ENCODE peak calls at places on chromosomes 12 and 14, in nine cellular contexts. One of them, this sample, is unnamed. For H3K9me3, the result is how much of the 10 kb centered on the place peaks cover.

GRCh38 chr12:53952335-53952694 is 2.4 kb upstream of the HOXC12 start:
- DNase-seq in psoas muscle: no peak
- DNase-seq in cardiac muscle cell: no peak
- DNase-seq in left lung: no peak
- DNase-seq in right atrium auricular region: no peak
- DNase-seq in ovary: no peak
- DNase-seq in tibial nerve: no peak
- DNase-seq in transverse colon: no peak
- DNase-seq in left ventricle myocardium inferior: no peak
- DNase-seq in this sample: no peak

GRCh38 chr12:133130808-133131128 is 341 bp downstream of the ZNF10 start:
- DNase-seq in left ventricle myocardium inferior: peak
- DNase-seq in cardiac muscle cell: peak
- DNase-seq in left lung: peak
- DNase-seq in transverse colon: peak
- DNase-seq in psoas muscle: peak
- DNase-seq in tibial nerve: peak
- DNase-seq in right atrium auricular region: peak
- DNase-seq in ovary: peak
- DNase-seq in this sample: no peak

GRCh38 chr12:113425960-113426453 is 3.8 kb downstream of the SDSL start:
- DNase-seq in left lung: no peak
- DNase-seq in right atrium auricular region: no peak
- DNase-seq in psoas muscle: no peak
- DNase-seq in tibial nerve: no peak
- DNase-seq in cardiac muscle cell: no peak
- DNase-seq in transverse colon: no peak
- DNase-seq in ovary: no peak
- DNase-seq in left ventricle myocardium inferior: no peak
- DNase-seq in this sample: no peak

GRCh38 chr12:14768823-14769405 is 34.4 kb downstream of the WBP11 start:
- DNase-seq in psoas muscle: no peak
- DNase-seq in right atrium auricular region: no peak
- DNase-seq in left ventricle myocardium inferior: no peak
- DNase-seq in cardiac muscle cell: no peak
- DNase-seq in transverse colon: peak
- DNase-seq in tibial nerve: peak
- DNase-seq in ovary: peak
- DNase-seq in left lung: peak
- DNase-seq in this sample: peak

GRCh38 chr14:20262642-20263128 is 23.6 kb downstream of the OR11H4 start:
- DNase-seq in ovary: no peak
- DNase-seq in right atrium auricular region: no peak
- DNase-seq in psoas muscle: no peak
- DNase-seq in left ventricle myocardium inferior: no peak
- DNase-seq in cardiac muscle cell: no peak
- DNase-seq in tibial nerve: no peak
- DNase-seq in transverse colon: no peak
- DNase-seq in left lung: no peak
- DNase-seq in this sample: no peak

GRCh38 chr12:13152281-13152680 is 44.2 kb upstream of the EMP1 start:
- DNase-seq in left ventricle myocardium inferior: peak
- DNase-seq in tibial nerve: peak
- DNase-seq in transverse colon: no peak
- DNase-seq in psoas muscle: peak
- DNase-seq in cardiac muscle cell: no peak
- DNase-seq in right atrium auricular region: no peak
- DNase-seq in ovary: no peak
- DNase-seq in left lung: no peak
- DNase-seq in this sample: no peak

GRCh38 chr14:62206456-62206855 is 444.2 kb downstream of the SNAPC1 start:
- DNase-seq in transverse colon: no peak
- DNase-seq in psoas muscle: no peak
- DNase-seq in left lung: no peak
- DNase-seq in cardiac muscle cell: no peak
- DNase-seq in ovary: no peak
- DNase-seq in right atrium auricular region: no peak
- DNase-seq in tibial nerve: no peak
- DNase-seq in left ventricle myocardium inferior: no peak
- DNase-seq in this sample: no peak

GRCh38 chr14:98994571-98994970 is 277.4 kb downstream of the BCL11B start:
- DNase-seq in psoas muscle: no peak
- DNase-seq in left ventricle myocardium inferior: no peak
- DNase-seq in left lung: no peak
- DNase-seq in ovary: no peak
- DNase-seq in right atrium auricular region: no peak
- DNase-seq in tibial nerve: no peak
- DNase-seq in cardiac muscle cell: no peak
- DNase-seq in transverse colon: no peak
- DNase-seq in this sample: no peak

GRCh38 chr14:76472199-76472723 is 96.3 kb downstream of the ESRRB start:
- DNase-seq in left lung: no peak
- DNase-seq in transverse colon: no peak
- DNase-seq in tibial nerve: no peak
- DNase-seq in right atrium auricular region: no peak
- DNase-seq in ovary: no peak
- DNase-seq in cardiac muscle cell: no peak
- DNase-seq in psoas muscle: no peak
- DNase-seq in left ventricle myocardium inferior: no peak
- DNase-seq in this sample: no peak

GRCh38 chr14:99971087-99971928 is 93.9 kb upstream of the EVL start:
- DNase-seq in transverse colon: peak
- DNase-seq in left ventricle myocardium inferior: peak
- DNase-seq in right atrium auricular region: peak
- DNase-seq in psoas muscle: peak
- DNase-seq in left lung: peak
- DNase-seq in tibial nerve: peak
- DNase-seq in ovary: peak
- DNase-seq in cardiac muscle cell: peak
- DNase-seq in this sample: peak

GRCh38 chr14:105448706-105449111 is 25.9 kb upstream of the CRIP2 start:
- DNase-seq in ovary: peak
- DNase-seq in transverse colon: peak
- DNase-seq in left ventricle myocardium inferior: peak
- DNase-seq in left lung: peak
- DNase-seq in psoas muscle: peak
- DNase-seq in cardiac muscle cell: peak
- DNase-seq in tibial nerve: peak
- DNase-seq in right atrium auricular region: peak
- DNase-seq in this sample: peak

GRCh38 chr14:36767603-36768281 is 106.1 kb downstream of the PAX9 start:
- DNase-seq in tibial nerve: no peak
- DNase-seq in transverse colon: no peak
- DNase-seq in right atrium auricular region: no peak
- DNase-seq in psoas muscle: no peak
- DNase-seq in left ventricle myocardium inferior: no peak
- DNase-seq in cardiac muscle cell: no peak
- DNase-seq in left lung: no peak
- DNase-seq in ovary: no peak
- DNase-seq in this sample: no peak

GRCh38 chr14:71597955-71598659 is 334.1 kb upstream of the RGS6 start:
- DNase-seq in psoas muscle: no peak
- DNase-seq in left ventricle myocardium inferior: no peak
- DNase-seq in transverse colon: no peak
- DNase-seq in right atrium auricular region: no peak
- DNase-seq in ovary: no peak
- DNase-seq in cardiac muscle cell: no peak
- DNase-seq in tibial nerve: no peak
- DNase-seq in left lung: no peak
- DNase-seq in this sample: no peak

GRCh38 chr14:33946679-33947078 is 4.2 kb downstream of the EGLN3 start:
- DNase-seq in left ventricle myocardium inferior: no peak
- DNase-seq in transverse colon: no peak
- DNase-seq in left lung: no peak
- DNase-seq in right atrium auricular region: no peak
- DNase-seq in ovary: no peak
- DNase-seq in psoas muscle: no peak
- DNase-seq in cardiac muscle cell: no peak
- DNase-seq in tibial nerve: no peak
- DNase-seq in this sample: no peak

GRCh38 chr14:63134801-63135200 is 69.4 kb upstream of the RHOJ start:
- DNase-seq in cardiac muscle cell: peak
- DNase-seq in ovary: no peak
- DNase-seq in left lung: no peak
- DNase-seq in psoas muscle: no peak
- DNase-seq in transverse colon: no peak
- DNase-seq in right atrium auricular region: no peak
- DNase-seq in tibial nerve: no peak
- DNase-seq in left ventricle myocardium inferior: no peak
- DNase-seq in this sample: no peak

GRCh38 chr12:75196865-75197264 is 12.8 kb downstream of the KCNC2 start:
- DNase-seq in right atrium auricular region: no peak
- DNase-seq in left ventricle myocardium inferior: no peak
- DNase-seq in tibial nerve: no peak
- DNase-seq in cardiac muscle cell: no peak
- DNase-seq in transverse colon: no peak
- DNase-seq in psoas muscle: no peak
- DNase-seq in ovary: no peak
- DNase-seq in left lung: no peak
- DNase-seq in this sample: no peak

GRCh38 chr12:29783773-29784666 is at the start of gene TMTC1:
- DNase-seq in left lung: peak
- DNase-seq in transverse colon: peak
- DNase-seq in left ventricle myocardium inferior: peak
- DNase-seq in ovary: peak
- DNase-seq in cardiac muscle cell: peak
- DNase-seq in right atrium auricular region: peak
- DNase-seq in psoas muscle: peak
- DNase-seq in tibial nerve: peak
- DNase-seq in this sample: no peak

GRCh38 chr12:26029741-26030033 is 71.2 kb downstream of the RASSF8 start:
- DNase-seq in psoas muscle: no peak
- DNase-seq in ovary: no peak
- DNase-seq in left lung: no peak
- DNase-seq in tibial nerve: no peak
- DNase-seq in cardiac muscle cell: no peak
- DNase-seq in right atrium auricular region: no peak
- DNase-seq in left ventricle myocardium inferior: no peak
- DNase-seq in transverse colon: no peak
- DNase-seq in this sample: no peak

DNA sequence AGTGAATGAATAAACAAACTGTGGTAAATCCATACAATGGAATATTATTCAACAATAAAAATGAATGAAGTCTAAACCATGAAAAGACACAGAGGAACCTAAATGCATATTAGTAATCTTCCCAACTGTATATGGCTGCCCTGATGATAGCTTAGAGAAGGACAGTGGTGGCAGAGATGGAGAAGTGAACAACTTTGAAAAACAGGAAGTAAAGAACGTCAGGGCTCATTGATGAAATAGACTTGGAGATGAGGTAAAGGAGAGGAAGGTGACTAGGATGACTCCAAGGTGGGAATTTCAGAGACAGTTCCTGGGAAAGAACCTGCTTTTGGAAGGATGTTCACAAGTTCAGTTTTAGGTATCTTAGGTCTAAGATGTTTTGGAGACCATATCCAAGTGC is 36.3 kb upstream of the NT5DC3 start:
- DNase-seq in left ventricle myocardium inferior: no peak
- DNase-seq in cardiac muscle cell: no peak
- DNase-seq in transverse colon: no peak
- DNase-seq in right atrium auricular region: no peak
- DNase-seq in left lung: no peak
- DNase-seq in psoas muscle: no peak
- DNase-seq in ovary: no peak
- DNase-seq in tibial nerve: no peak
- DNase-seq in this sample: no peak
- H3K9me3 ChIP-seq in left ventricle myocardium inferior: under half
- H3K9me3 ChIP-seq in cardiac muscle cell: under half
- H3K9me3 ChIP-seq in transverse colon: under half
- H3K9me3 ChIP-seq in right atrium auricular region: under half
- H3K9me3 ChIP-seq in left lung: under half
- H3K9me3 ChIP-seq in psoas muscle: under half
- H3K9me3 ChIP-seq in ovary: under half
- H3K9me3 ChIP-seq in tibial nerve: under half
- H3K9me3 ChIP-seq in this sample: under half

DNA sequence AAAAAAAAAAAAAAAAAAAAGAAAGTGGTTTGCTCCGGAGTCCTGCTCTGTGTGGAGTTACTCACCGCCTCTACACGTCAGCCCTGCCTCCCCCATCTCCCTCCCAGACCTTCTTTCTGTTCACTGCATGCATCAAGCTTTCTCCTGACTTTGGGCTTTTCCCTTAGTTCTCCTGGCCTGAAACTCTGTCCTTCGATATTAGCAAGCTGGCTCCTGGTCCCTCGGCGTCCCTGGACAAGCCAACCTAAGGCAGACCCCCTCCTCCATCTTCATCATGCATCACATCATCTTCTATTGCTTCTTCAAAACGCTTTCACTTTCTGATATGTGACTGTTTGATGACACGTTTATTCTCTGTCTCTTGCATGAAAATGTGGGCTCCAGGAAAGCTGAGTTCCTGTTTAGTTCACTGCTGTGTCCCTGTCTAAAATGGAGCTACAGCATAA is 40.6 kb downstream of the SLC15A4 start:
- DNase-seq in ovary: no peak
- DNase-seq in right atrium auricular region: no peak
- DNase-seq in cardiac muscle cell: no peak
- DNase-seq in transverse colon: no peak
- DNase-seq in psoas muscle: no peak
- DNase-seq in tibial nerve: no peak
- DNase-seq in left lung: no peak
- DNase-seq in left ventricle myocardium inferior: no peak
- DNase-seq in this sample: no peak
- H3K4me3 ChIP-seq in ovary: no peak
- H3K4me3 ChIP-seq in right atrium auricular region: no peak
- H3K4me3 ChIP-seq in cardiac muscle cell: no peak
- H3K4me3 ChIP-seq in transverse colon: no peak
- H3K4me3 ChIP-seq in psoas muscle: no peak
- H3K4me3 ChIP-seq in tibial nerve: no peak
- H3K4me3 ChIP-seq in left lung: no peak
- H3K4me3 ChIP-seq in left ventricle myocardium inferior: no peak
- H3K4me3 ChIP-seq in this sample: no peak

DNA sequence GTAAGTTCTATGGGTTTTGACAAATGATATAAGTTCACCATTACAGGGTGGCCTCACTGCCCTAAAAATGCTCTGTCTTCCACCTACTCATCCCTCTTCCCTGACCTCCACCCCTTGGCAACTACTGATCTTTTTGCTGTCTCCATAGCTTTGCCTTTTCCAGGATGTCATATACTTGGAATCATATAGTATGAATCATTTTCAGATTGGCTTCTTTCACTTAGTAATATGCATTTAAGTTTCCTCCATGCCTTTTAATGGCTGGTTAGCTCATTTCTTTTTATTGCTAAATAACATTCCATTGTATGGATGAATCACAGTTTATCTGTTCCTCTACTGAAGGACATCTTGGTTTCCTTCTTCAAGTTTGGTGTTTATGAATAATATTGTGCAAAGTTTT is 14.0 kb upstream of the PEX5 start:
- DNase-seq in ovary: no peak
- DNase-seq in left ventricle myocardium inferior: no peak
- DNase-seq in transverse colon: no peak
- DNase-seq in psoas muscle: no peak
- DNase-seq in left lung: no peak
- DNase-seq in right atrium auricular region: no peak
- DNase-seq in cardiac muscle cell: no peak
- DNase-seq in tibial nerve: no peak
- DNase-seq in this sample: no peak
- H3K9me3 ChIP-seq in ovary: under half
- H3K9me3 ChIP-seq in left ventricle myocardium inferior: under half
- H3K9me3 ChIP-seq in transverse colon: under half
- H3K9me3 ChIP-seq in psoas muscle: under half
- H3K9me3 ChIP-seq in left lung: under half
- H3K9me3 ChIP-seq in right atrium auricular region: under half
- H3K9me3 ChIP-seq in cardiac muscle cell: under half
- H3K9me3 ChIP-seq in tibial nerve: under half
- H3K9me3 ChIP-seq in this sample: under half

GRCh38 chr12:3049176-3049575 is 28.0 kb upstream of the TSPAN9 start:
- DNase-seq in psoas muscle: no peak
- DNase-seq in cardiac muscle cell: no peak
- DNase-seq in left lung: no peak
- DNase-seq in left ventricle myocardium inferior: no peak
- DNase-seq in right atrium auricular region: no peak
- DNase-seq in transverse colon: no peak
- DNase-seq in tibial nerve: no peak
- DNase-seq in ovary: no peak
- DNase-seq in this sample: no peak
- H3K4me3 ChIP-seq in psoas muscle: no peak
- H3K4me3 ChIP-seq in cardiac muscle cell: no peak
- H3K4me3 ChIP-seq in left lung: no peak
- H3K4me3 ChIP-seq in left ventricle myocardium inferior: no peak
- H3K4me3 ChIP-seq in right atrium auricular region: no peak
- H3K4me3 ChIP-seq in transverse colon: no peak
- H3K4me3 ChIP-seq in tibial nerve: no peak
- H3K4me3 ChIP-seq in ovary: no peak
- H3K4me3 ChIP-seq in this sample: no peak